ENCODE peak calls at places on chromosome 15, in eight cellular contexts. I is GM12865, V is SK-N-SH, U is stomach, Z is neural crest cell, R is HepG2, Y is nephron progenitor cell, E is adrenal gland. M is an unnamed sample.
A peak's percentile ranks its signal among the peaks of the same experiment; 100 is the strongest.

GRCh38 chr15:78149805-78150751 is 916 bp downstream of the IDH3A start:
- DNase-seq in I (peak; percentile 33), V (no peak), U (no peak), Z (no peak), R (peak; percentile 25), Y (no peak), E (no peak), M (no peak)

GRCh38 chr15:53307952-53308624 is 451.4 kb downstream of the WDR72 start:
- DNase-seq in I (no peak), V (no peak), U (no peak), Z (no peak), R (no peak), Y (no peak), E (no peak), M (no peak)

GRCh38 chr15:70092462-70092850 is 5.3 kb downstream of the TLE3 start:
- DNase-seq in I (no peak), V (no peak), U (no peak), Z (no peak), R (no peak), Y (no peak), E (no peak), M (no peak)

GRCh38 chr15:57406040-57406772 is 29.9 kb downstream of the CGNL1 start:
- DNase-seq in I (no peak), V (no peak), U (no peak), Z (no peak), R (peak; percentile 48), Y (no peak), E (no peak), M (no peak)

GRCh38 chr15:78024883-78025282 is 52.6 kb downstream of the TBC1D2B start:
- DNase-seq in I (no peak), V (no peak), U (no peak), Z (no peak), R (no peak), Y (no peak), E (no peak), M (no peak)

GRCh38 chr15:26355671-26356070 is 417.2 kb downstream of the GABRB3 start:
- DNase-seq in I (no peak), V (peak; percentile 11), U (no peak), Z (no peak), R (no peak), Y (no peak), E (no peak), M (no peak)

GRCh38 chr15:31136016-31136415 is 34.5 kb upstream of the TRPM1 start:
- DNase-seq in I (no peak), V (no peak), U (no peak), Z (no peak), R (peak; percentile 28), Y (no peak), E (no peak), M (no peak)

GRCh38 chr15:69385831-69386230 is 28.3 kb upstream of the KIF23 start:
- DNase-seq in I (no peak), V (no peak), U (no peak), Z (no peak), R (no peak), Y (no peak), E (no peak), M (no peak)

GRCh38 chr15:82810061-82810862 is 834 bp downstream of the WHAMM start:
- DNase-seq in I (peak; percentile 51), V (peak; percentile 80), U (peak; percentile 58), Z (no peak), R (peak; percentile 39), Y (peak; percentile 75), E (peak; percentile 45), M (peak; percentile 68)

GRCh38 chr15:47846128-47846868 is 129.0 kb downstream of the SEMA6D start:
- DNase-seq in I (no peak), V (no peak), U (no peak), Z (no peak), R (no peak), Y (no peak), E (no peak), M (no peak)

GRCh38 chr15:89533861-89534544 is 37.6 kb upstream of the RHCG start:
- DNase-seq in I (no peak), V (no peak), U (no peak), Z (no peak), R (no peak), Y (no peak), E (no peak), M (no peak)

GRCh38 chr15:71806452-71806931 is 3.9 kb upstream of the NR2E3 start:
- DNase-seq in I (peak; percentile 13), V (peak; percentile 73), U (no peak), Z (no peak), R (no peak), Y (no peak), E (peak; percentile 60), M (no peak)

GRCh38 chr15:72231847-72232461 is 964 bp upstream of the PKM start:
- DNase-seq in I (peak; percentile 59), V (peak; percentile 44), U (peak; percentile 45), Z (no peak), R (peak; percentile 63), Y (no peak), E (peak; percentile 88), M (no peak)

GRCh38 chr15:58413253-58413652 is 18.5 kb upstream of the LIPC start:
- DNase-seq in I (no peak), V (no peak), U (no peak), Z (no peak), R (no peak), Y (no peak), E (no peak), M (no peak)

GRCh38 chr15:89187911-89188514 is 33.4 kb downstream of the RLBP1 start:
- DNase-seq in I (no peak), V (no peak), U (no peak), Z (no peak), R (no peak), Y (no peak), E (no peak), M (no peak)

GRCh38 chr15:74752486-74753395 is 4.1 kb downstream of the CYP1A2 start:
- DNase-seq in I (no peak), V (no peak), U (no peak), Z (no peak), R (no peak), Y (no peak), E (no peak), M (no peak)

GRCh38 chr15:56815247-56815646 is 81.9 kb upstream of the ZNF280D start:
- DNase-seq in I (no peak), V (no peak), U (no peak), Z (no peak), R (no peak), Y (no peak), E (no peak), M (no peak)

GRCh38 chr15:63483521-63484371 is 20.6 kb upstream of the USP3 start:
- DNase-seq in I (peak; percentile 87), V (no peak), U (no peak), Z (no peak), R (no peak), Y (no peak), E (peak; percentile 43), M (peak; percentile 67)

GRCh38 chr15:100671858-100672543 is 69.6 kb downstream of the ASB7 start:
- DNase-seq in I (no peak), V (peak; percentile 85), U (no peak), Z (peak; percentile 33), R (peak; percentile 33), Y (peak; percentile 45), E (peak; percentile 16), M (no peak)

GRCh38 chr15:52251144-52251860 is 44.3 kb downstream of the MYO5C start:
- DNase-seq in I (no peak), V (no peak), U (no peak), Z (no peak), R (peak; percentile 65), Y (no peak), E (no peak), M (no peak)

GRCh38 chr15:52163321-52164190 is 27.6 kb downstream of the GNB5 start:
- DNase-seq in I (peak; percentile 29), V (peak; percentile 34), U (no peak), Z (peak; percentile 24), R (no peak), Y (peak; percentile 36), E (no peak), M (no peak)

GRCh38 chr15:98304366-98304765 is 343.9 kb downstream of the ARRDC4 start:
- DNase-seq in I (no peak), V (no peak), U (no peak), Z (no peak), R (no peak), Y (no peak), E (no peak), M (no peak)

GRCh38 chr15:75024102-75024636 is 779 bp downstream of the PPCDC start:
- DNase-seq in I (peak; percentile 66), V (peak; percentile 47), U (no peak), Z (no peak), R (no peak), Y (no peak), E (peak; percentile 68), M (no peak)

GRCh38 chr15:101489633-101490407 is at the start of gene PCSK6:
- DNase-seq in I (no peak), V (peak; percentile 87), U (peak; percentile 51), Z (peak; percentile 33), R (no peak), Y (peak; percentile 74), E (peak; percentile 19), M (no peak)

GRCh38 chr15:31399544-31400171 is 73.0 kb downstream of the KLF13 start:
- DNase-seq in I (peak; percentile 29), V (no peak), U (no peak), Z (no peak), R (no peak), Y (no peak), E (no peak), M (no peak)

GRCh38 chr15:79209690-79210089 is 72.8 kb upstream of the ANKRD34C start:
- DNase-seq in I (no peak), V (peak; percentile 51), U (no peak), Z (no peak), R (no peak), Y (peak; percentile 58), E (no peak), M (no peak)
- TF ChIP-seq CTCF in I (peak; percentile 2), V (peak; percentile 7), U (no peak), Z (peak; percentile 47), R (no peak), Y (peak; percentile 57), E (no peak), M (peak; percentile 20)

GRCh38 chr15:39864116-39864515 is 56.0 kb downstream of the GPR176 start:
- DNase-seq in I (no peak), V (no peak), U (no peak), Z (no peak), R (no peak), Y (no peak), E (no peak), M (no peak)
- TF ChIP-seq CTCF in I (no peak), V (no peak), U (no peak), Z (no peak), R (no peak), Y (no peak), E (no peak), M (no peak)

GRCh38 chr15:80636675-80637074 is 58.4 kb upstream of the ABHD17C start:
- DNase-seq in I (no peak), V (no peak), U (peak; percentile 51), Z (no peak), R (peak; percentile 12), Y (no peak), E (no peak), M (no peak)
- TF ChIP-seq CTCF in I (no peak), V (no peak), U (no peak), Z (no peak), R (peak; percentile 8), Y (no peak), E (no peak), M (no peak)

DNA sequence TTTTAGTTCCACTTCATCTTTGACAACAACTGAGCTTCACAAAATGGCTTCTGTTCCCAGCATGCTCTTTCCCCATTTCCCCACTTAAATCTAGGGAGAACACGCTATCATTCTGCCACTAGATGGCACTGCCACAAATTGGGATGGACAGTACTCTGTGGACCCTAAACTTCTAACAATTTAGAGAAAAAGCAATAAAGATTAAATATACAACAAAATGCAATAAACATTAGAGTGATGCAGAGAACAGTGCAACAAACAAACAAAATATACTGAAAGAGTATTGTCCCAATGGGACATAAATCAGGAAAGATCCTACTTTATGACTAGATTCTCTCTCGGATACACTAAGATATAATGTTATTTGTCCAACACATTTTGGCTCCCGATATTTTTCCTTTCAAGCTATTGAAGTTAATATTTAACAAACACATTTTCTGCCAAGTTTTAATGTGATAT is 169.7 kb upstream of the TMCO5A start:
- DNase-seq in I (peak; percentile 31), V (peak; percentile 34), U (peak; percentile 29), Z (peak; percentile 14), R (peak; percentile 35), Y (peak; percentile 8), E (peak; percentile 43), M (no peak)
- TF ChIP-seq CTCF in I (peak; percentile 27), V (peak; percentile 69), U (peak; percentile 52), Z (peak; percentile 68), R (peak; percentile 66), Y (peak; percentile 32), E (peak; percentile 53), M (peak; percentile 46)

M was measured in GM06990.